ENCODE peak calls at places on chromosomes 2 and 18, in five cellular contexts. M is H7, F is suprapubic skin, H is right atrium auricular region, E is WERI-Rb-1. L is an unnamed sample.

GRCh38 chr2:141055526-141055925 is 1075.3 kb downstream of the LRP1B start:
- DNase-seq in M (no peak), E (no peak), F (no peak), H (no peak), L (peak; percentile 47)

GRCh38 chr2:181037922-181038321 is 57.5 kb downstream of the UBE2E3 start:
- DNase-seq in F (no peak), E (no peak), H (no peak), M (no peak), L (peak; percentile 73)

GRCh38 chr2:133566967-133567645 is 1.2 kb downstream of the NCKAP5 start:
- DNase-seq in H (peak; percentile 75), F (no peak), M (no peak), E (no peak), L (peak; percentile 75)

GRCh38 chr2:237687666-237688065 is 60.3 kb downstream of the LRRFIP1 start:
- DNase-seq in F (peak; percentile 95), M (no peak), E (no peak), H (peak; percentile 98), L (peak; percentile 99)

GRCh38 chr2:26590439-26590838 is 50.7 kb downstream of the CIB4 start:
- DNase-seq in M (no peak), E (peak; percentile 8), F (peak; percentile 21), H (no peak), L (no peak)

GRCh38 chr2:120579916-120580685 is 155.6 kb upstream of the GLI2 start:
- DNase-seq in E (no peak), M (no peak), H (no peak), F (no peak), L (no peak)

GRCh38 chr2:210099940-210100339 is 71.3 kb downstream of the KANSL1L start:
- DNase-seq in M (peak; percentile 3), E (no peak), H (no peak), F (no peak), L (no peak)

GRCh38 chr18:56986829-56987228 is 160.1 kb upstream of the BOD1L2 start:
- DNase-seq in F (no peak), H (no peak), E (no peak), M (peak; percentile 47), L (no peak)

GRCh38 chr18:40949138-40949949 is 1005.7 kb upstream of the PIK3C3 start:
- DNase-seq in E (peak; percentile 33), F (no peak), H (no peak), M (no peak), L (no peak)

GRCh38 chr18:61896767-61897166 is 4.0 kb upstream of the RNF152 start:
- DNase-seq in M (peak; percentile 18), H (no peak), E (peak; percentile 60), F (no peak), L (peak; percentile 98)

GRCh38 chr2:133849341-133849740 is 281.1 kb upstream of the NCKAP5 start:
- DNase-seq in E (no peak), H (no peak), F (no peak), M (no peak), L (peak; percentile 54)

GRCh38 chr2:23690421-23691105 is 236.4 kb downstream of the ATAD2B start:
- DNase-seq in M (no peak), H (no peak), F (no peak), E (no peak), L (no peak)

GRCh38 chr2:185291035-185291647 is 447.5 kb upstream of the FSIP2 start:
- DNase-seq in E (peak; percentile 82), F (no peak), M (peak; percentile 1), H (no peak), L (peak; percentile 53)

GRCh38 chr18:75391275-75392115 is 36.0 kb downstream of the SMIM21 start:
- DNase-seq in E (no peak), F (no peak), H (no peak), M (no peak), L (no peak)

GRCh38 chr18:8890957-8891464 is 185.7 kb downstream of the MTCL1 start:
- DNase-seq in M (peak; percentile 49), F (no peak), E (no peak), H (no peak), L (peak; percentile 97)

GRCh38 chr2:65594150-65594549 is 161.8 kb upstream of the SPRED2 start:
- DNase-seq in F (no peak), E (no peak), M (no peak), H (no peak), L (no peak)

GRCh38 chr18:3172081-3172480 is 47.7 kb downstream of the MYOM1 start:
- DNase-seq in M (no peak), F (no peak), E (no peak), H (no peak), L (no peak)

GRCh38 chr18:29028560-29028959 is 851.6 kb upstream of the CDH2 start:
- DNase-seq in F (no peak), H (no peak), E (no peak), M (no peak), L (no peak)

GRCh38 chr2:3563521-3563976 is 5.4 kb upstream of the RNASEH1 start:
- DNase-seq in F (no peak), E (no peak), H (no peak), M (no peak), L (no peak)

GRCh38 chr18:28357785-28358401 is 181.0 kb upstream of the CDH2 start:
- DNase-seq in F (no peak), E (peak; percentile 13), H (no peak), M (peak; percentile 22), L (no peak)

GRCh38 chr18:25350561-25351201 is 1.3 kb downstream of the ZNF521 start:
- DNase-seq in H (no peak), F (peak; percentile 82), M (peak; percentile 73), E (peak; percentile 9), L (peak; percentile 2)

GRCh38 chr2:175605989-175606841 is 395.9 kb downstream of the LNPK start:
- DNase-seq in E (no peak), F (no peak), M (peak; percentile 9), H (no peak), L (no peak)

GRCh38 chr2:127636248-127637235 is 9.4 kb upstream of the GPR17 start:
- DNase-seq in M (no peak), H (no peak), E (no peak), F (no peak), L (no peak)

GRCh38 chr2:195683174-195683573 is 26.1 kb downstream of the SLC39A10 start:
- DNase-seq in E (no peak), F (no peak), M (no peak), H (no peak), L (peak; percentile 47)

GRCh38 chr2:118865106-118865505 is 17.7 kb upstream of the EN1 start:
- DNase-seq in H (no peak), M (peak; percentile 75), F (no peak), E (peak; percentile 52), L (peak; percentile 39)

GRCh38 chr2:171318463-171318934 is 115.3 kb downstream of the METTL8 start:
- DNase-seq in M (peak; percentile 22), F (no peak), H (no peak), E (no peak), L (no peak)

GRCh38 chr2:63059434-63060078 is 8.9 kb downstream of the OTX1 start:
- DNase-seq in E (peak; percentile 49), H (no peak), F (no peak), M (peak; percentile 73), L (no peak)

GRCh38 chr2:63058149-63058741 is 7.6 kb downstream of the OTX1 start:
- DNase-seq in M (peak; percentile 66), F (no peak), E (peak; percentile 24), H (no peak), L (no peak)

GRCh38 chr2:63060079-63060482 is 9.5 kb downstream of the OTX1 start:
- DNase-seq in H (no peak), F (no peak), M (no peak), E (no peak), L (no peak)

GRCh38 chr2:63057249-63058148 is 6.9 kb downstream of the OTX1 start:
- DNase-seq in F (no peak), E (no peak), M (peak; percentile 72), H (no peak), L (no peak)

GRCh38 chr2:63058742-63059433 is 8.3 kb downstream of the OTX1 start:
- DNase-seq in M (peak; percentile 80), H (no peak), F (no peak), E (peak; percentile 46), L (no peak)
- H3K27me3 ChIP-seq in M (peaks cover 97% of the 10 kb centered on the region), H (peaks cover 75% of the 10 kb centered on the region), F (peaks cover 99% of the 10 kb centered on the region), E (peaks cover 69% of the 10 kb centered on the region), L (peaks cover 14% of the 10 kb centered on the region)

GRCh38 chr2:60353863-60354262 is 199.6 kb downstream of the BCL11A start:
- DNase-seq in F (no peak), M (no peak), H (no peak), E (no peak), L (no peak)

GRCh38 chr2:60352491-60353405 is 200.7 kb downstream of the BCL11A start:
- DNase-seq in F (no peak), H (no peak), M (no peak), E (no peak), L (no peak)

GRCh38 chr2:60354713-60355112 is 198.7 kb downstream of the BCL11A start:
- DNase-seq in F (no peak), H (no peak), M (no peak), E (no peak), L (peak; percentile 82)

GRCh38 chr2:60351802-60352201 is 201.7 kb downstream of the BCL11A start:
- DNase-seq in H (no peak), E (no peak), M (no peak), F (no peak), L (no peak)

GRCh38 chr2:60353406-60353800 is 200.1 kb downstream of the BCL11A start:
- DNase-seq in F (no peak), M (peak; percentile 58), H (no peak), E (no peak), L (no peak)
- H3K27me3 ChIP-seq in F (no peaks in the 10 kb centered on the region), M (no peaks in the 10 kb centered on the region), H (no peaks in the 10 kb centered on the region), E (no peaks in the 10 kb centered on the region), L (no peaks in the 10 kb centered on the region)

DNA sequence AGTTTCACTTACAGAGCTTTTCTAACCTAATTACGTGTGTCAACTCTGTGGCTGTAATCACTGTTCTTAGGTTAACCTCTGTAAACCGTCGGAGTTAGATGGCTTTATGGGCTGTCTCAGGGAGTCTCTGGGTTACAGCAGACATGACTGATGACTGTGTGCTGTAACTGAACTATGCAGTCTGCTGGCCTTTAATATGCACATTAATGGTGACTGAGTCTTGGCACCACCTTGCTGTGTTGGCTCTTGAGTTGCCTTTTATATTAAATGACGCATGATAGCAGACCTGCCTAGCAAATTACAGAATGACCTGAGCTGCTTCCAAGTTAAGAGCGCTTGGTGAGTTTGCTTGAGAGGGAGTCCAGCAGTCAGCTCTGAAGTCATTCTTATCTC is 90.1 kb downstream of the ACKR3 start:
- DNase-seq in E (no peak), H (peak; percentile 59), F (no peak), M (no peak), L (no peak)
- H3K27me3 ChIP-seq in E (no peaks in the 10 kb centered on the region), H (no peaks in the 10 kb centered on the region), F (peaks cover 6% of the 10 kb centered on the region), M (no peaks in the 10 kb centered on the region), L (no peaks in the 10 kb centered on the region)

GRCh38 chr2:42493885-42494433 is at the start of gene KCNG3:
- DNase-seq in F (no peak), M (peak; percentile 94), E (peak; percentile 88), H (no peak), L (peak; percentile 30)
- H3K27me3 ChIP-seq in F (peaks cover 12% of the 10 kb centered on the region), M (peaks cover 26% of the 10 kb centered on the region), E (no peaks in the 10 kb centered on the region), H (peaks cover 15% of the 10 kb centered on the region), L (peaks cover 29% of the 10 kb centered on the region)

GRCh38 chr18:63152096-63152495 is 167.5 kb downstream of the BCL2 start:
- DNase-seq in F (no peak), M (no peak), H (no peak), E (no peak), L (no peak)
- H3K27me3 ChIP-seq in F (no peaks in the 10 kb centered on the region), M (no peaks in the 10 kb centered on the region), H (no peaks in the 10 kb centered on the region), E (no peaks in the 10 kb centered on the region), L (peaks cover 3% of the 10 kb centered on the region)